ENCODE peak calls at places on chromosomes 2 and 18, in five cellular contexts. C, R, K, O and Y are unnamed samples.

GRCh38 chr18:26207937-26208336 is 18.3 kb upstream of the TAF4B start:
- DNase-seq in R (no peak), O (no peak), K (no peak), C (no peak), Y (no peak)

GRCh38 chr2:148853458-148853857 is 21.6 kb upstream of the KIF5C start:
- DNase-seq in R (no peak), O (no peak), C (no peak), K (no peak), Y (no peak)

GRCh38 chr2:158761626-158762025 is 33.5 kb upstream of the DAPL1 start:
- DNase-seq in R (no peak), O (no peak), C (no peak), K (no peak), Y (no peak)

GRCh38 chr2:217289153-217289908 is 429.5 kb upstream of the TNP1 start:
- DNase-seq in R (no peak), K (no peak), C (no peak), O (no peak), Y (no peak)

GRCh38 chr2:8600456-8600855 is 81.4 kb upstream of the ID2 start:
- DNase-seq in R (no peak), C (no peak), O (no peak), K (no peak), Y (no peak)

GRCh38 chr2:174247474-174248186 is 702 bp downstream of the OLA1 start:
- DNase-seq in K (peak), C (no peak), O (peak), R (no peak), Y (peak)

GRCh38 chr2:70728128-70728527 is 39.9 kb downstream of the ADD2 start:
- DNase-seq in K (no peak), C (no peak), R (no peak), O (no peak), Y (no peak)

GRCh38 chr2:207796585-207797350 is 27.1 kb upstream of the FZD5 start:
- DNase-seq in R (peak), K (no peak), C (no peak), O (no peak), Y (no peak)

GRCh38 chr2:188986839-188987238 is 12.7 kb downstream of the COL3A1 start:
- DNase-seq in C (no peak), K (no peak), O (no peak), R (no peak), Y (no peak)

GRCh38 chr2:75303227-75303626 is 103.9 kb upstream of the TACR1 start:
- DNase-seq in O (no peak), C (no peak), K (no peak), R (no peak), Y (no peak)

GRCh38 chr2:42252464-42252863 is 83.3 kb downstream of the EML4 start:
- DNase-seq in C (no peak), R (no peak), O (no peak), K (no peak), Y (peak)

GRCh38 chr2:74532222-74532621 is 2.5 kb downstream of the HTRA2 start:
- DNase-seq in K (peak), R (peak), C (no peak), O (peak), Y (no peak)

GRCh38 chr2:187580462-187581124 is 26.4 kb upstream of the TFPI start:
- DNase-seq in O (peak), R (peak), K (peak), C (no peak), Y (peak)

GRCh38 chr2:221077241-221077640 is 494.9 kb downstream of the EPHA4 start:
- DNase-seq in K (no peak), C (no peak), O (no peak), R (no peak), Y (no peak)

GRCh38 chr2:119005565-119005964 is 63.6 kb downstream of the MARCO start:
- DNase-seq in O (no peak), K (no peak), R (no peak), C (no peak), Y (no peak)

GRCh38 chr18:30132959-30133358 is 909.6 kb downstream of the DSC3 start:
- DNase-seq in C (no peak), R (no peak), K (no peak), O (no peak), Y (no peak)

GRCh38 chr2:75389271-75389670 is 171.5 kb downstream of the EVA1A start:
- DNase-seq in C (no peak), K (peak), R (no peak), O (no peak), Y (no peak)

GRCh38 chr2:170770304-170771048 is at the start of gene ERICH2:
- DNase-seq in C (peak), K (peak), O (peak), R (peak), Y (peak)
- TF ChIP-seq CTCF in C (no peak), K (peak), O (no peak), R (no peak), Y (no peak)

GRCh38 chr18:27627927-27628326 is 442.8 kb upstream of the CHST9 start:
- DNase-seq in K (no peak), R (peak), C (no peak), O (no peak), Y (no peak)
- TF ChIP-seq CTCF in K (no peak), R (no peak), C (no peak), O (no peak), Y (no peak)

GRCh38 chr2:99066602-99067001 is 74.9 kb upstream of the C2orf15 start:
- DNase-seq in R (peak), O (peak), C (no peak), K (peak), Y (peak)
- TF ChIP-seq CTCF in R (peak), O (no peak), C (no peak), K (peak), Y (no peak)

DNA sequence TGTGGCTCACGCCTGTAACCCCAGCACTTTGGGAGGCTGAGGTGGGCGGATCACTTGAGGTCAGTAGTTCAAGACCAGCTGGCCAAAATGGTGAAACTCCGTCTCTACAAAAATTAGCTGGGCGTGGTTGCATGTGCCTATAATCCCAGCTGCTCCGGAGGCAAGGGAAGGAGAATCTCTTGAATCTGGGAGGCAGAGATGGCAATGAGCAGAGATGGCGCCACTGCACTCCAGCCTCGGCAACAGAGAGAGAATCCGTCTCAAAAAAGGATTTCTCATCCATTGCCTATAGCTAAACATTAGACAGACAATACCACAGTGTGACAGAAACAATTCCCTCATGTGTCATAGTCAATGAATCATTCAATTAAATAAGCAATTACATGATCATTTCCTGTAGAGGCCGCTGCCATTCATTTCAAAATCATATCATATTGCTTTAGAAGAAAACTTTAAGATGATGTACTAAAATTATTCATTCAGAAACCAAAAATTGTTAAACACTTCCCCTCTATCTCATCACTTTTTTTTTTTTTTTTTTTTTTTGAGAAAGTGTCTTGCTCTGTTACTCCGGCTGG is 69.5 kb upstream of the TGIF1 start:
- DNase-seq in K (no peak), O (no peak), C (no peak), R (peak), Y (no peak)
- TF ChIP-seq CTCF in K (peak), O (no peak), C (peak), R (peak), Y (no peak)

GRCh38 chr2:172021074-172021931 is 21.6 kb downstream of the METAP1D start:
- DNase-seq in K (no peak), O (no peak), C (no peak), R (peak), Y (no peak)
- TF ChIP-seq CTCF in K (no peak), O (no peak), C (no peak), R (no peak), Y (no peak)

DNA sequence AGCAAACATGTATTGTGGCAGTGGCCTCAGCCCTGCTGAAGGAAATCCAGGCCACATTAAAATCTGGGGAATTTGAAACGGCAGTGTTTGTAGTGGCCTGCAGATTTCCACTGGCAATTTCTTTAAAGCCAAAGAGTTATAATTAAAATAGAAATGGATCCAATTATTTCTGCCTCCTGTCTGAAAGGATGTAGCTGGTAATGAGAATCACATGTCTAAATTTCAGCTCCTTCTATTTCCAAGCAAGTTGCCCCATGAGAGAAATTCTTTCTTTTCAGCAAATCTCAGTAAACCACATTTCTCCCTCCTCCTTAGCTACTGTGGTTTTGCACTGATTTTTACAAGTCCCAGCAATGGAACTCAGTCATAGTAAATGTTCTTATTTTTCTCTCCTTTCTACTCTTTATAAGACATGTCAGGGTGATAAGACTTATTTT is 55.4 kb upstream of the ZNF396 start:
- DNase-seq in O (no peak), R (no peak), K (no peak), C (no peak), Y (no peak)
- TF ChIP-seq CTCF in O (no peak), R (no peak), K (no peak), C (no peak), Y (no peak)

GRCh38 chr18:5939801-5940667 is 44.7 kb upstream of the TMEM200C start:
- DNase-seq in R (no peak), C (no peak), O (no peak), K (no peak), Y (no peak)

GRCh38 chr18:5944448-5944847 is 49.1 kb upstream of the TMEM200C start:
- DNase-seq in R (no peak), O (no peak), K (no peak), C (no peak), Y (no peak)

GRCh38 chr18:5941869-5942268 is 46.5 kb upstream of the TMEM200C start:
- DNase-seq in O (no peak), R (no peak), K (no peak), C (no peak), Y (no peak)

GRCh38 chr18:5937795-5938194 is 42.5 kb upstream of the TMEM200C start:
- DNase-seq in R (no peak), C (no peak), K (no peak), O (no peak), Y (no peak)

DNA sequence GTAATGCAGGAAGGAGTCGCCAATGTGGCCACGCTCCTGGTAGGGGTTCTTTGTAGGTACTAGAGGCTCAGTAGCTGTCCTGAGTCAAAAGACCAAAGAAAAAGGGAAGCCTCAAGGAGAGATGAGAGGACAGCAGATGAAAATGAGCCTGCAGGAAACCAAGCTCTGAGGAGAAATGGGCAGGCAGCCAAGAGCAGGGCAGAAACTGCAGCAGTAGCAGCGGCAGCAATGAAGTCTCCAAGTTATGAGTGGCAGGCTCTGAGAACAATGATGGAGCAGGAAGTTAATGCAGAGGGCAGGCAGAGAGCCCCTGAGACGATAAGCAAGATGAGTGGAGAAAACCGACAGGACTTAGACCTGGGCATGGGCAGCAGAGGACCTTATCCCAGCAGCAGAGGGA is 48.2 kb upstream of the TMEM200C start:
- DNase-seq in K (no peak), O (no peak), C (no peak), R (no peak), Y (no peak)
- TF ChIP-seq CTCF in K (no peak), O (no peak), C (no peak), R (no peak), Y (no peak)

GRCh38 chr18:80037300-80037699 is 3.1 kb downstream of the RBFA start:
- DNase-seq in C (no peak), O (no peak), R (no peak), K (no peak), Y (no peak)

GRCh38 chr18:80034852-80035406 is 695 bp downstream of the RBFA start:
- DNase-seq in C (no peak), O (no peak), R (no peak), K (no peak), Y (no peak)

GRCh38 chr18:80035997-80036396 is 1.8 kb downstream of the RBFA start:
- DNase-seq in K (no peak), C (no peak), R (no peak), O (no peak), Y (no peak)

GRCh38 chr18:80033181-80034067 is 810 bp upstream of the RBFA start:
- DNase-seq in R (peak), K (no peak), C (no peak), O (no peak), Y (no peak)

DNA sequence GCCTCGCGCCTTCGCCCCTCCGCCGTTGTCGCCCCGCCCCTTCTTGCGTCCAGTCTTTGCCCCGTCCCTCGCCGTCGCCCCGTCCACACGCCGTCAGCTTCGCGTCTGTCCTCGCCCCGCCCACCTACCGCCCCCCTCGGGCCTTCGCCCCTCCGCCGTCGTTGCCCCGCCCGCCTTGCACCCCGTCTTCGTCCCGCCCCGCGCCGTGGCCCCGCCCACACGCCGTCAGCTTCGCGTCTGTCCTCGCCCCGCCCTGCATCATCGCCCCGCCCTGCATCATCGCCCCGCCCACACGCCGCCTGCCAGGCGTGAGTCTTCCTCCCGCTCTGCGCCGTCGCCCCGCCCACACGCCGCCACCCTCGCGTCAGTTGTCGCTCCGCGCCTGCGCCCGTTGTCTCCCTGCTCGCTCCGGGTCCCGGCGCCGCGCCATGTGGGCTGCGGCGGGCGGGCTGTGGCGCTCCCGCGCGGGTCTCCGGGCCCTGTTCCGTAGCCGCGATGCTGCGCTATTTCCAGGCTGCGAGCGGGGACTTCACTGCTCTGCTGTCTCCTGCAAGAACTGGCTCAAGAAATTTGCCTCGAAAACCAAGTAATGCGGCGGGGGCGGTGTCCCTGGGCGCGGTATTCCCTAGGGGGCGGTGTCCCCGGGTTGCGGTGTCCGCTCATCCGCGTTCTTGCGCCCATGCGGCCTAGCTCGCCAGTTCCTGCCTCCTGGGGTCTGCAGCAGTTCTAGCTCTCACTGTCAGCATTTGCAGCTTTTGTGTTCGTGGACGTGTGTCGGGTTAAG is at the start of gene RBFA:
- DNase-seq in O (peak), K (peak), R (peak), C (peak), Y (peak)
- TF ChIP-seq CTCF in O (no peak), K (peak), R (peak), C (no peak), Y (peak)

GRCh38 chr2:31429040-31429439 is 14.5 kb upstream of the XDH start:
- DNase-seq in C (no peak), R (no peak), O (no peak), K (no peak), Y (no peak)

GRCh38 chr2:31430439-31431165 is 16.1 kb upstream of the XDH start:
- DNase-seq in R (no peak), C (no peak), K (no peak), O (no peak), Y (no peak)

GRCh38 chr2:31426096-31426495 is 11.6 kb upstream of the XDH start:
- DNase-seq in O (no peak), R (no peak), K (no peak), C (no peak), Y (no peak)

GRCh38 chr2:31429759-31430438 is 15.4 kb upstream of the XDH start:
- DNase-seq in O (no peak), C (no peak), K (no peak), R (peak), Y (no peak)

DNA sequence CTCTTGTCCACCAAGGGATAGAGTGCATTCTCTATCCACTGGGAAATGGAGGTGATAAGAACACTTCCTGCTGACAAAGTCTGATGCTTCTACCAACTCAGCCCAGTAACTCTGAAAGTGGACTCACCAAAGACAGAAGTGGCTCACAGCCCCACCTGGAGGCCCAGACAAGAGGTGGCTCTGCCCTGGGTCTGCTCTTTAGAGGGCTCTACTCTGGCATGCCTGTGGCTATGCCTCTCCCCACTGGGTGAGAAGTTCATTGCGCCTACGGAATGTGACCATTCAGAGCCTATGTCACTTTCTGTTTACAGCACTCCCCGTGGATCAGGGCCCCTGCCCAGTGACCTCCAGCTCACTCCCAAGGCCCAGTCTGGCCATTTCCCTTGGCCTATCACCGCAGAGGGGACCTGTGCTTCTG is 13.5 kb upstream of the XDH start:
- DNase-seq in O (no peak), C (no peak), R (peak), K (peak), Y (no peak)
- TF ChIP-seq CTCF in O (no peak), C (no peak), R (no peak), K (peak), Y (no peak)

DNA sequence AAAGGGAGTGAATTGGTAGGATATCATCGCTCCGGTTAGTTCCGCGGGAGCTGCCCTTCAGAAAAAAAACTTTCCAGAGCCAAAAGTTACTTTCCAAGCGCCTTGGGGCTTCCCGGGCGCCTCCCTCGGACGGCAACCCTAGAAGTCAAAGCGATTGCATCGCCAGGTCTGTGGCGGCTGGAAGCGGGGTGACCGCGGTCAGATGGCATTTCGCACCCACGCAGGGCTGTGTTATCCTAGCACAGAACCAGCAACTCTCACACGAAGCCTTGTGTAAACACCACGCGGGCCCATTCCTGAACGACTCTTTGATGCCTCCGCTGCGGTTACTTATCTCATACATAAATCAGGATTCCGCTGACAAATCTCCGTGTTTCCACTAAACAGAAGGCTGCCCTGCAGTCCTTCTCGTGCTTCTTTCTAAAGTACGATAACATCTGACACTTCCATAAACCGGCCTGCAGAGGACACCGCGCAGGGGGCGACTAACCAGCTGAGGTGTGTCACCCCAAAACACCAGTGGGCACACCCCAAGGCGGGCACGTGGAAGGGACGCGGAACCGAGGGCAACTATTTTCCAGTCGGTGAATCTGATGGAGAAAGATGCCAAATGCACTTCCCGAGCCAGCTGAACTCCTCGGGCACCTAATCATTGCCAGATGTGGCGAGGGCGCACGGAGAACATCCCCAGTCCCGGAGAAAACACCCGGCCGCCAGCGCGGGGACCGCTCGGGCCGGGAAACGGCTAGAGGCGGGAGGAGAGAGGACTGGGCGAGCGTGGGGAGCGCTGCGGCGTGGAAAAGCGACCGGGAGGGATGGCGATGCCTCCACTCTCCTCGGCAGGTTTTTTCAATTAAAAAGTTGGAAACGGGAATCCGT is 911 bp downstream of the COLEC12 start:
- DNase-seq in R (peak), K (no peak), O (no peak), C (no peak), Y (no peak)
- TF ChIP-seq CTCF in R (no peak), K (no peak), O (no peak), C (no peak), Y (no peak)